ENCODE peak calls at places on chromosomes 13 and 19, in four cellular contexts. One of them, this sample, is unnamed. For H3K4me1, the result is how much of the 10 kb centered on the place peaks cover.

GRCh38 chr13:26656919-26657318 is 99.4 kb downstream of the WASF3 start:
- DNase-seq in IMR-90: peak
- DNase-seq in endothelial cell of umbilical vein: no peak
- DNase-seq in upper lobe of left lung: no peak
- DNase-seq in this sample: no peak

GRCh38 chr13:112333756-112334543 is 42.2 kb upstream of the SPACA7 start:
- DNase-seq in IMR-90: no peak
- DNase-seq in endothelial cell of umbilical vein: no peak
- DNase-seq in upper lobe of left lung: no peak
- DNase-seq in this sample: no peak

GRCh38 chr13:96710166-96710866 is 284.0 kb downstream of the OXGR1 start:
- DNase-seq in IMR-90: no peak
- DNase-seq in endothelial cell of umbilical vein: no peak
- DNase-seq in upper lobe of left lung: no peak
- DNase-seq in this sample: no peak

GRCh38 chr13:24605923-24606372 is 74.3 kb upstream of the ATP12A start:
- DNase-seq in IMR-90: peak
- DNase-seq in endothelial cell of umbilical vein: no peak
- DNase-seq in upper lobe of left lung: no peak
- DNase-seq in this sample: no peak

GRCh38 chr13:23212621-23213020 is 31.8 kb downstream of the SGCG start:
- DNase-seq in IMR-90: no peak
- DNase-seq in endothelial cell of umbilical vein: no peak
- DNase-seq in upper lobe of left lung: no peak
- DNase-seq in this sample: no peak

GRCh38 chr13:47594833-47595232 is 406.2 kb downstream of the SUCLA2 start:
- DNase-seq in IMR-90: peak
- DNase-seq in endothelial cell of umbilical vein: no peak
- DNase-seq in upper lobe of left lung: no peak
- DNase-seq in this sample: no peak

GRCh38 chr13:112782433-112783010 is 92.7 kb downstream of the ATP11A start:
- DNase-seq in IMR-90: no peak
- DNase-seq in endothelial cell of umbilical vein: no peak
- DNase-seq in upper lobe of left lung: no peak
- DNase-seq in this sample: no peak

GRCh38 chr13:29594310-29594709 is 1.2 kb downstream of the SLC7A1 start:
- DNase-seq in IMR-90: peak
- DNase-seq in endothelial cell of umbilical vein: peak
- DNase-seq in upper lobe of left lung: peak
- DNase-seq in this sample: peak

GRCh38 chr13:99601535-99601934 is 100.3 kb downstream of the TM9SF2 start:
- DNase-seq in IMR-90: no peak
- DNase-seq in endothelial cell of umbilical vein: no peak
- DNase-seq in upper lobe of left lung: no peak
- DNase-seq in this sample: no peak

GRCh38 chr19:49877020-49877878 is at the start of the genes AKT1S1 and TBC1D17:
- DNase-seq in IMR-90: peak
- DNase-seq in endothelial cell of umbilical vein: peak
- DNase-seq in upper lobe of left lung: peak
- DNase-seq in this sample: peak
- TF ChIP-seq POLR2A in IMR-90: peak
- TF ChIP-seq POLR2A in endothelial cell of umbilical vein: peak
- TF ChIP-seq POLR2A in upper lobe of left lung: peak
- TF ChIP-seq POLR2A in this sample: peak

GRCh38 chr19:7500811-7501450 is 12.1 kb upstream of the PEX11G start:
- DNase-seq in IMR-90: peak
- DNase-seq in endothelial cell of umbilical vein: peak
- DNase-seq in upper lobe of left lung: no peak
- DNase-seq in this sample: no peak

GRCh38 chr19:7502552-7502951 is 13.4 kb upstream of the ZNF358 start:
- DNase-seq in IMR-90: no peak
- DNase-seq in endothelial cell of umbilical vein: no peak
- DNase-seq in upper lobe of left lung: no peak
- DNase-seq in this sample: no peak

GRCh38 chr19:7492142-7493055 is 3.6 kb upstream of the PEX11G start:
- DNase-seq in IMR-90: no peak
- DNase-seq in endothelial cell of umbilical vein: peak
- DNase-seq in upper lobe of left lung: peak
- DNase-seq in this sample: no peak

GRCh38 chr19:7494416-7495098 is 5.7 kb upstream of the PEX11G start:
- DNase-seq in IMR-90: no peak
- DNase-seq in endothelial cell of umbilical vein: no peak
- DNase-seq in upper lobe of left lung: no peak
- DNase-seq in this sample: no peak

DNA sequence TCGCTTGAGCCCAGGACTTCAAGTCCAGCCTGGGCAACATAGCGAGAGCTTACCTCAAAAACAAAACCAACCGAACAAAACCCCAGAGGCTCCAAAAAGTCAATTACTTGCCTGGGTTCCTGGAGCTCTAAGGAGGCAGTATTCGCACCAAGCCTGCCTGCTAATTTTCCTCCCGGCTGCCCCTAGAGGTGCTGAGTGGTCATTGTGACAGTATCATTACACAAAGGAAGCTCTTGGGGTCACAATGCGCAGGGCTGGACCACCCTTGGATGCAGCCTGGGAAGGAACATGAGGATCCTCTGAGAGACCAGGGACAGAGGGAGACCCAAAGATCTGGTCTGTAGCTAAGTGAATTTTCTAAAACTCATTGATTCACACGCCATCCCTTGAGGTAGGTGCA is 8.5 kb upstream of the PEX11G start:
- DNase-seq in IMR-90: no peak
- DNase-seq in endothelial cell of umbilical vein: no peak
- DNase-seq in upper lobe of left lung: no peak
- DNase-seq in this sample: no peak
- H3K4me1 ChIP-seq in IMR-90: under half
- H3K4me1 ChIP-seq in endothelial cell of umbilical vein: under half
- H3K4me1 ChIP-seq in upper lobe of left lung: under half
- H3K4me1 ChIP-seq in this sample: under half

GRCh38 chr19:56140583-56141415 is at the start of gene ZNF444:
- DNase-seq in IMR-90: peak
- DNase-seq in endothelial cell of umbilical vein: peak
- DNase-seq in upper lobe of left lung: peak
- DNase-seq in this sample: peak

GRCh38 chr19:56141416-56141992 is 417 bp downstream of the ZNF444 start:
- DNase-seq in IMR-90: no peak
- DNase-seq in endothelial cell of umbilical vein: no peak
- DNase-seq in upper lobe of left lung: no peak
- DNase-seq in this sample: no peak

GRCh38 chr19:56142897-56143434 is 1.9 kb downstream of the ZNF444 start:
- DNase-seq in IMR-90: no peak
- DNase-seq in endothelial cell of umbilical vein: no peak
- DNase-seq in upper lobe of left lung: no peak
- DNase-seq in this sample: no peak

GRCh38 chr19:56144396-56144795 is 3.3 kb downstream of the ZNF444 start:
- DNase-seq in IMR-90: no peak
- DNase-seq in endothelial cell of umbilical vein: no peak
- DNase-seq in upper lobe of left lung: no peak
- DNase-seq in this sample: no peak

DNA sequence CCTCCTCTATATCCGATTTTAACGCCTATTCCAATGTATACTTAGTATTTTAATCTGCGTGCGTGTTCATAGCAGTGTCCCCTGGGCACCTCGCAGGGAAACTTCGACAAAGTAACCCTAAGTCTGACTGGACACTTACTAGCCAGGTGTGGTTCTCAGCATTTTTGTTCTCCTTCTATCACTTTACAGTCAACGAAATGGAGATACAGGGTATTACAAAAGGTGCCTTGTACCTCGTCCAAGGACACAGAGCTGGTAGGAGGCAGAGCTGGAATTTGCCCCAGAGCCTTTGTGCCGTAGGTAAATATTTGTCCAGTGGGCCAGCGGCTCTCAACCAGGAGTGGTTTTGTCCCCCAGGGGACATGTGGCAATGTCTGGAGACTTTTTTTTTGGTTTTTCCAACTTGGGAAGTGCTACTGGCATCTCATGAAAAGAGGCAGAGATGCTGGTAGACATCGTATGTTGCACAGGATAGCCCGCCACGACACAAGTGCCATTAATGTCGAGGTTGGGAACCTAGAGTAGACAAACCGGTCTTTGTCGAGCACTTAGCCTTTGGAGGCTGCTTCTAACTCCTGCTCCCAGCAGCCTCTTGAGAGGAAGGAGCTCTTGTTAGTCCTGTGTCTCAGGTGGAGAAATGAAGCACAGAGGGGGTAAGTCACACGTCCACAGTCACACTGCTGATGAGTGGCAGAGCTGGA is 1.1 kb downstream of the ZNF444 start:
- DNase-seq in IMR-90: no peak
- DNase-seq in endothelial cell of umbilical vein: no peak
- DNase-seq in upper lobe of left lung: peak
- DNase-seq in this sample: no peak
- H3K27ac ChIP-seq in IMR-90: no peak
- H3K27ac ChIP-seq in endothelial cell of umbilical vein: no peak
- H3K27ac ChIP-seq in upper lobe of left lung: peak
- H3K27ac ChIP-seq in this sample: peak

GRCh38 chr19:4409123-4409933 is 6.9 kb downstream of the CHAF1A start:
- DNase-seq in IMR-90: no peak
- DNase-seq in endothelial cell of umbilical vein: no peak
- DNase-seq in upper lobe of left lung: no peak
- DNase-seq in this sample: no peak
- TF ChIP-seq POLR2A in IMR-90: no peak
- TF ChIP-seq POLR2A in endothelial cell of umbilical vein: no peak
- TF ChIP-seq POLR2A in upper lobe of left lung: no peak
- TF ChIP-seq POLR2A in this sample: no peak